ENCODE peak calls at places on chromosomes 13 and 19, in eight cellular contexts. V is astrocyte of the spinal cord; J is heart right ventricle; B is CD4-positive, alpha-beta T cell; E is RWPE1; K is H9; R is GM12865; T is fibroblast of lung. W is an unnamed sample.

GRCh38 chr13:95256086-95256485 is 45.2 kb downstream of the ABCC4 start:
- DNase-seq in V (peak; percentile 95), J (no peak), B (no peak), E (peak; percentile 84), K (no peak), R (no peak), T (peak; percentile 76), W (no peak)

GRCh38 chr13:66210677-66211076 is 1019.5 kb downstream of the PCDH9 start:
- DNase-seq in V (peak; percentile 96), J (no peak), B (no peak), E (peak; percentile 35), K (no peak), R (no peak), T (peak; percentile 87), W (no peak)

GRCh38 chr19:43372462-43372861 is 19.0 kb downstream of the CD177 start:
- DNase-seq in V (no peak), J (no peak), B (no peak), E (no peak), K (no peak), R (no peak), T (no peak), W (no peak)

GRCh38 chr13:29918845-29919244 is 68.4 kb upstream of the UBL3 start:
- DNase-seq in V (peak; percentile 92), J (no peak), B (no peak), E (peak; percentile 83), K (no peak), R (no peak), T (peak; percentile 80), W (no peak)

GRCh38 chr19:1837625-1838105 is 10.6 kb downstream of the REXO1 start:
- DNase-seq in V (no peak), J (no peak), B (peak; percentile 50), E (peak; percentile 53), K (peak; percentile 76), R (peak; percentile 53), T (no peak), W (no peak)

GRCh38 chr13:97307882-97308624 is 85.9 kb downstream of the MBNL2 start:
- DNase-seq in V (peak; percentile 74), J (peak; percentile 48), B (no peak), E (peak; percentile 41), K (no peak), R (no peak), T (peak; percentile 47), W (no peak)

GRCh38 chr13:18959229-18959628 is 222.4 kb downstream of the TUBA3C start:
- DNase-seq in V (no peak), J (no peak), B (no peak), E (no peak), K (no peak), R (no peak), T (no peak), W (no peak)

GRCh38 chr13:40362502-40362901 is 303.9 kb downstream of the FOXO1 start:
- DNase-seq in V (no peak), J (no peak), B (no peak), E (no peak), K (no peak), R (no peak), T (no peak), W (no peak)

GRCh38 chr13:43981512-43982301 is 102.0 kb downstream of the LACC1 start:
- DNase-seq in V (no peak), J (no peak), B (no peak), E (no peak), K (no peak), R (no peak), T (no peak), W (no peak)

GRCh38 chr19:48152552-48152951 is 17.6 kb downstream of the LIG1 start:
- DNase-seq in V (peak; percentile 81), J (peak; percentile 48), B (peak; percentile 67), E (peak; percentile 41), K (peak; percentile 50), R (peak; percentile 67), T (peak; percentile 69), W (no peak)

GRCh38 chr13:56755181-56755580 is 385.5 kb upstream of the PRR20A start:
- DNase-seq in V (no peak), J (no peak), B (no peak), E (no peak), K (no peak), R (no peak), T (no peak), W (no peak)

GRCh38 chr19:33693678-33694077 is 71.9 kb downstream of the CHST8 start:
- DNase-seq in V (no peak), J (no peak), B (no peak), E (no peak), K (no peak), R (no peak), T (no peak), W (no peak)

GRCh38 chr13:49023441-49023840 is 47.7 kb downstream of the FNDC3A start:
- DNase-seq in V (peak; percentile 84), J (no peak), B (no peak), E (peak; percentile 53), K (no peak), R (no peak), T (peak; percentile 85), W (no peak)

GRCh38 chr13:48081739-48082138 is 13.2 kb downstream of the MED4 start:
- DNase-seq in V (no peak), J (no peak), B (no peak), E (no peak), K (no peak), R (no peak), T (no peak), W (no peak)

GRCh38 chr13:33775339-33776108 is 42.4 kb upstream of the RFC3 start:
- DNase-seq in V (no peak), J (no peak), B (no peak), E (no peak), K (no peak), R (no peak), T (no peak), W (no peak)

GRCh38 chr19:40214936-40215335 is 3.2 kb downstream of the TTC9B start:
- DNase-seq in V (no peak), J (no peak), B (no peak), E (no peak), K (no peak), R (no peak), T (no peak), W (no peak)

GRCh38 chr13:114314074-114314912 is at the start of gene CHAMP1:
- DNase-seq in V (peak; percentile 97), J (peak; percentile 98), B (peak; percentile 89), E (peak; percentile 96), K (peak; percentile 87), R (peak; percentile 98), T (peak; percentile 96), W (peak; percentile 98)
- TF ChIP-seq CTCF in V (no peak), J (no peak), B (no peak), E (no peak), K (no peak), R (no peak), T (no peak), W (peak; percentile 7)

DNA sequence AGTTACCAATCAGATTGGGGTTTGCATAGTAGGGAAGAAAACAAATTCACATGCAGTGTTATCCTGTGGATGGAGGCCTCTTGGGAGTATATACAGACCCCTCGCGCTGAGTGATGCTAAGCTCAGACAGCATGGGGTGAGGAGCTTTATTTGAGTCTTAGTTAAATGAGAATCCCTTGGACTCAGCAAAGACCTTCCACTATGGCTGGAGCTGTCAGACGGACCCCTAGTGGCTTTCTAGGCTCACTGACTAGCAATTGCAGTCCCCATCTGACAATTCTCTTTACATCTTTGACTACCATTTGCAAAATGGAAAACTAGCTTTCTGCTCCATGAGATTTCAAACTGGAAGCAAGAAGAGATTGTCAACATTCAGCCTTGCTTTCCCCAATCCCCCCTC is 90.4 kb downstream of the STOML3 start:
- DNase-seq in V (no peak), J (no peak), B (no peak), E (no peak), K (no peak), R (no peak), T (no peak), W (no peak)
- TF ChIP-seq CTCF in V (peak; percentile 37), J (no peak), B (no peak), E (no peak), K (peak; percentile 63), R (no peak), T (no peak), W (peak; percentile 9)

DNA sequence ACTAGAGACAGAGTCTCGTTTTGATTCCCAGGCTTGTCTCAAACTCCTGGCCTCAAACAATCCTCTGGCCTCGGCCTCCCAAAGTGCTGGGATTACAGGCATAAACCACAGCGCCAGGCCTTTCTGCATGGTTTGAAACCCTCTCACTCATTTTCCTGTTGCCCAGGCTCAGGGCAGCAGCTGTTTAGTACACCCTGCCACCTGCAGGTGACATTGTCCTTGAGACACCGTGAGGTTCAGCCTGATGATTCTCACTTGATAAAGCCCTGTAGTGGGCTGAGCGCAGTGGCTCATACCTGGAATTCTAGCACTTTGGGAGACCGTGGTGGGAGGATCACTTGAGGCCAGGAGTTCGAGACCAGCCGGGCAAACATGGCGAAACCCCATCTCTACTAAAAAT is 12.5 kb downstream of the IL12RB1 start:
- DNase-seq in V (no peak), J (no peak), B (no peak), E (no peak), K (no peak), R (no peak), T (no peak), W (no peak)
- TF ChIP-seq CTCF in V (no peak), J (no peak), B (no peak), E (no peak), K (peak; percentile 36), R (no peak), T (no peak), W (no peak)

GRCh38 chr19:38073806-38074685 is 150.0 kb downstream of the DPF1 start:
- DNase-seq in V (no peak), J (no peak), B (no peak), E (no peak), K (peak; percentile 76), R (no peak), T (peak; percentile 43), W (no peak)
- TF ChIP-seq CTCF in V (no peak), J (no peak), B (no peak), E (no peak), K (peak; percentile 71), R (no peak), T (no peak), W (no peak)

DNA sequence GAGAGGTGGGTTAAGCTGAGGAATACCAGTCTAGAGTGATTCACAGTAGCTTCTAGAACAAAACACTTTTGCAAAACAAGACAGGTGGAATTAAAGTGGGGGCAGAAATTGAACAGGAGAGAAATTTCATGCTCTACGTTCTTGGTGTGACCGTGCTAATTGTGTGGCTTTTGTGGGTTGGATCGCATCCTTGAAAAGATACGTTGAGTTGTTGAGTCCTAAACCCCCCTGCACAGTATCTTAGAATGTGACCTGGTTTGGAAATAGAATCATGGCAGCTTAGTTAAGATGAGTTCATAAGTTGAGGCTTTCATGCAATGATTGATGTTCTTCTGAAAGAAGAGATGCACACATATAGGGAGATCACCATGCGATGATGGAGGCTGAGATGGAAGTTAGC is 308.2 kb downstream of the ATP8A2 start:
- DNase-seq in V (no peak), J (no peak), B (no peak), E (no peak), K (no peak), R (no peak), T (no peak), W (no peak)
- TF ChIP-seq CTCF in V (no peak), J (no peak), B (no peak), E (no peak), K (no peak), R (no peak), T (no peak), W (no peak)